ENCODE peak calls at places on chromosomes 2 and 18, in five cellular contexts. One of them, this sample, is unnamed.

GRCh38 chr2:190382851-190383250 is 25.3 kb upstream of the MFSD6 start:
- DNase-seq in suprapubic skin: no peak
- DNase-seq in A549: peak; percentile 40
- DNase-seq in transverse colon: no peak
- DNase-seq in ovary: no peak
- DNase-seq in this sample: peak; percentile 30

GRCh38 chr2:159083601-159084000 is 115.2 kb downstream of the TANC1 start:
- DNase-seq in A549: no peak
- DNase-seq in transverse colon: no peak
- DNase-seq in suprapubic skin: no peak
- DNase-seq in ovary: no peak
- DNase-seq in this sample: no peak

GRCh38 chr2:102950547-102950946 is 188.7 kb downstream of the TMEM182 start:
- DNase-seq in transverse colon: no peak
- DNase-seq in ovary: no peak
- DNase-seq in suprapubic skin: no peak
- DNase-seq in A549: no peak
- DNase-seq in this sample: no peak

GRCh38 chr2:45009928-45010705 is 865 bp upstream of the SIX2 start:
- DNase-seq in suprapubic skin: peak; percentile 88
- DNase-seq in transverse colon: peak; percentile 18
- DNase-seq in ovary: no peak
- DNase-seq in A549: peak; percentile 69
- DNase-seq in this sample: peak; percentile 85

GRCh38 chr2:161134547-161135518 is 25.4 kb upstream of the TANK start:
- DNase-seq in A549: no peak
- DNase-seq in transverse colon: no peak
- DNase-seq in ovary: peak; percentile 41
- DNase-seq in suprapubic skin: no peak
- DNase-seq in this sample: peak; percentile 16

GRCh38 chr2:171347591-171348032 is 86.2 kb downstream of the METTL8 start:
- DNase-seq in ovary: no peak
- DNase-seq in suprapubic skin: no peak
- DNase-seq in A549: no peak
- DNase-seq in transverse colon: no peak
- DNase-seq in this sample: no peak

GRCh38 chr2:237995036-237995435 is 28.2 kb downstream of the UBE2F start:
- DNase-seq in ovary: no peak
- DNase-seq in transverse colon: no peak
- DNase-seq in suprapubic skin: peak; percentile 4
- DNase-seq in A549: no peak
- DNase-seq in this sample: no peak

GRCh38 chr2:43159797-43160196 is 66.6 kb downstream of the ZFP36L2 start:
- DNase-seq in ovary: no peak
- DNase-seq in A549: no peak
- DNase-seq in transverse colon: no peak
- DNase-seq in suprapubic skin: no peak
- DNase-seq in this sample: no peak

GRCh38 chr18:78673516-78674321 is 305.9 kb upstream of the SALL3 start:
- DNase-seq in suprapubic skin: peak; percentile 59
- DNase-seq in A549: no peak
- DNase-seq in ovary: no peak
- DNase-seq in transverse colon: no peak
- DNase-seq in this sample: no peak

GRCh38 chr2:27914046-27914792 is 23.7 kb downstream of the BABAM2 start:
- DNase-seq in suprapubic skin: no peak
- DNase-seq in transverse colon: no peak
- DNase-seq in ovary: no peak
- DNase-seq in A549: no peak
- DNase-seq in this sample: no peak

GRCh38 chr2:159677654-159678053 is 34.7 kb upstream of the MARCHF7 start:
- DNase-seq in A549: no peak
- DNase-seq in transverse colon: no peak
- DNase-seq in suprapubic skin: no peak
- DNase-seq in ovary: no peak
- DNase-seq in this sample: peak; percentile 23

GRCh38 chr18:34598136-34598635 is 111.9 kb upstream of the DTNA start:
- DNase-seq in transverse colon: no peak
- DNase-seq in suprapubic skin: no peak
- DNase-seq in ovary: no peak
- DNase-seq in A549: no peak
- DNase-seq in this sample: no peak

GRCh38 chr2:207149253-207150213 is 16.2 kb downstream of the KLF7 start:
- DNase-seq in transverse colon: no peak
- DNase-seq in A549: no peak
- DNase-seq in suprapubic skin: no peak
- DNase-seq in ovary: no peak
- DNase-seq in this sample: no peak

GRCh38 chr2:195051401-195051800 is 605.6 kb upstream of the SLC39A10 start:
- DNase-seq in suprapubic skin: no peak
- DNase-seq in transverse colon: no peak
- DNase-seq in ovary: no peak
- DNase-seq in A549: no peak
- DNase-seq in this sample: no peak

GRCh38 chr18:72107647-72108046 is 436.5 kb downstream of the CBLN2 start:
- DNase-seq in ovary: no peak
- DNase-seq in transverse colon: no peak
- DNase-seq in A549: no peak
- DNase-seq in suprapubic skin: no peak
- DNase-seq in this sample: no peak

GRCh38 chr18:23405626-23406025 is 47.5 kb upstream of the RIOK3 start:
- DNase-seq in ovary: no peak
- DNase-seq in A549: no peak
- DNase-seq in suprapubic skin: no peak
- DNase-seq in transverse colon: no peak
- DNase-seq in this sample: no peak

GRCh38 chr2:44776924-44777480 is 164.5 kb upstream of the SIX3 start:
- DNase-seq in transverse colon: no peak
- DNase-seq in ovary: no peak
- DNase-seq in suprapubic skin: no peak
- DNase-seq in A549: no peak
- DNase-seq in this sample: no peak

GRCh38 chr2:69437751-69438154 is 518 bp upstream of the NFU1 start:
- DNase-seq in ovary: no peak
- DNase-seq in suprapubic skin: no peak
- DNase-seq in A549: no peak
- DNase-seq in transverse colon: peak; percentile 42
- DNase-seq in this sample: no peak

GRCh38 chr18:10563886-10564285 is 38.1 kb downstream of the NAPG start:
- DNase-seq in A549: no peak
- DNase-seq in ovary: no peak
- DNase-seq in transverse colon: no peak
- DNase-seq in suprapubic skin: no peak
- DNase-seq in this sample: no peak

GRCh38 chr2:45441571-45441970 is 169.5 kb downstream of the SRBD1 start:
- DNase-seq in ovary: no peak
- DNase-seq in A549: no peak
- DNase-seq in transverse colon: no peak
- DNase-seq in suprapubic skin: no peak
- DNase-seq in this sample: no peak

GRCh38 chr2:8310557-8311455 is 371.1 kb upstream of the ID2 start:
- DNase-seq in A549: no peak
- DNase-seq in transverse colon: no peak
- DNase-seq in ovary: no peak
- DNase-seq in suprapubic skin: no peak
- DNase-seq in this sample: no peak

GRCh38 chr2:136502660-136503059 is 262.7 kb upstream of the THSD7B start:
- DNase-seq in transverse colon: no peak
- DNase-seq in suprapubic skin: no peak
- DNase-seq in ovary: no peak
- DNase-seq in A549: no peak
- DNase-seq in this sample: no peak

GRCh38 chr2:11661891-11662435 is 8.0 kb downstream of the NTSR2 start:
- DNase-seq in suprapubic skin: peak; percentile 64
- DNase-seq in transverse colon: no peak
- DNase-seq in ovary: no peak
- DNase-seq in A549: no peak
- DNase-seq in this sample: no peak

GRCh38 chr2:119901013-119901412 is 111.9 kb upstream of the EPB41L5 start:
- DNase-seq in transverse colon: no peak
- DNase-seq in suprapubic skin: no peak
- DNase-seq in ovary: no peak
- DNase-seq in A549: no peak
- DNase-seq in this sample: no peak

GRCh38 chr18:44805176-44805575 is 124.5 kb downstream of the SETBP1 start:
- DNase-seq in suprapubic skin: no peak
- DNase-seq in A549: no peak
- DNase-seq in transverse colon: no peak
- DNase-seq in ovary: no peak
- DNase-seq in this sample: no peak

GRCh38 chr18:44804033-44804432 is 123.3 kb downstream of the SETBP1 start:
- DNase-seq in A549: no peak
- DNase-seq in ovary: no peak
- DNase-seq in transverse colon: no peak
- DNase-seq in suprapubic skin: no peak
- DNase-seq in this sample: no peak

GRCh38 chr18:44801796-44802195 is 121.1 kb downstream of the SETBP1 start:
- DNase-seq in ovary: no peak
- DNase-seq in transverse colon: no peak
- DNase-seq in A549: no peak
- DNase-seq in suprapubic skin: no peak
- DNase-seq in this sample: no peak

GRCh38 chr18:44802508-44802907 is 121.8 kb downstream of the SETBP1 start:
- DNase-seq in ovary: no peak
- DNase-seq in suprapubic skin: no peak
- DNase-seq in A549: no peak
- DNase-seq in transverse colon: no peak
- DNase-seq in this sample: no peak

DNA sequence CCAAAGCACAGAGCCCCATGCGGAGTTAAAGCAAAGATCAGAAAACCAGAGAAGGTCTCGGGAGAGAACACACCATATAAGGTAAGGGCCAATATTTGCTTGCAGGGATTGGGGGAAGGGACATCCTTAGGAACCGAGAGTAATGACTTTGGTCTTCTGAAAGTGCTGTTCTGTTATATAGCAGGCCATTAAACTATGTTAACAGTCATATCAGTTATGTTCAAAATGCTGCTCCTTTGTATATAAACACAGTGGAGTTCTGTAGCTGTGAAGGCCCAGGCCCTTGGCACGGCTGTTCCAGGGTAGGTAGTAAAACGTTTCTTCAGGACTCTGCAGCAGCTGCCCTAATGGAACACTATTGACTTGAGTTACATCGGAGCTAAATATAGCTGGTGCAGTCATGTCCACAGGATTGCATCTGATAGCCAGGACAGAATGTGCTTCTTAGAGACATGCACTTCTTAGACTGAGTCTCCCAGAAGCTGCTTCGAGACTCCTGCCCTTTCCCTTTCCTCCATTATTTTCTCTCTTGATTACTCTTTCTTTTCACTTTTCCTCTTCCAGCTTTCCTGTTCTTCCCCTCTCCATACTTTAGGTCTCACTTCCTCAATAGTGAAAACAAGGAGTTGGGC is 122.4 kb downstream of the SETBP1 start:
- DNase-seq in suprapubic skin: no peak
- DNase-seq in ovary: peak; percentile 52
- DNase-seq in transverse colon: peak; percentile 86
- DNase-seq in A549: no peak
- DNase-seq in this sample: no peak
- H3K4me3 ChIP-seq in suprapubic skin: no peak overlapping the region
- H3K4me3 ChIP-seq in ovary: no peak overlapping the region
- H3K4me3 ChIP-seq in transverse colon: no peak overlapping the region
- H3K4me3 ChIP-seq in A549: no peak overlapping the region
- H3K4me3 ChIP-seq in this sample: no peak overlapping the region

DNA sequence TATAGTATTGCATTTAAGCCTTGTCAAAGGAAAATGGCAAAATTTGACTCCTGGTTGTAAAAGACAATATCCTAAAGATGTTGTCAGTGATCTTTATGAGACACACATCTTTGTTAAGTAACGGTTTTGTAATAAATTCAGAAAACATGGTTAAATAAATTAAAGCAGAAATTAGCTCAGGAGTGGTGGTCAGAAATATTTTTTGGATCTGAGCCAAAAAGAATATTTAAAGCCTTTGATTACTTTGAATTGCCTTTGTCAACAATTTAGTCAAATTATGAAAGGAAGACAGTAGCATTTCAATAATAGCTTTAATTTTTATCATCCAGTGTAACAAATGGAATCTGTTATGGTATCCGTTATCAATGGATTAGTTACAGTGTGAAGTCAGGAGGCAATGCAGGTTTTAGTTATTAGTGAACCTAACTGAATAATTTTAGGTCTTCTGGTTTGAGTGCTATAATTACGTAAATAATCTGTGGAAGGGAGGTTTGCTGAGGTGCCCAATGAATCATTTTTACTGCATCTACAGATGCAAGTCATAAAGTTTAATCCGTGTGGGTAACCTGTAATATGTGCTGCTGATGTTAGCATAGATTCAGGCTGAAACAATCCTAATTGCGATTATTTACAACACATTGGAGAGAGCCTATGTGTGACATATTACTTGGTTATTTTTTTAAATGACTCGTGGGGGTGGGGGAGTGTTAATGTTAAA is 42.7 kb downstream of the SMAD4 start:
- DNase-seq in suprapubic skin: no peak
- DNase-seq in A549: no peak
- DNase-seq in transverse colon: no peak
- DNase-seq in ovary: no peak
- DNase-seq in this sample: no peak
- TF ChIP-seq CTCF in suprapubic skin: no peak
- TF ChIP-seq CTCF in A549: no peak
- TF ChIP-seq CTCF in transverse colon: no peak
- TF ChIP-seq CTCF in ovary: no peak
- TF ChIP-seq CTCF in this sample: no peak

GRCh38 chr2:54589038-54589339 is 132.9 kb downstream of the SPTBN1 start:
- DNase-seq in suprapubic skin: no peak
- DNase-seq in transverse colon: no peak
- DNase-seq in ovary: no peak
- DNase-seq in A549: no peak
- DNase-seq in this sample: no peak

GRCh38 chr2:54588244-54588899 is 132.2 kb downstream of the SPTBN1 start:
- DNase-seq in A549: no peak
- DNase-seq in ovary: no peak
- DNase-seq in suprapubic skin: no peak
- DNase-seq in transverse colon: no peak
- DNase-seq in this sample: no peak

GRCh38 chr2:54590216-54590961 is 133.1 kb upstream of the EML6 start:
- DNase-seq in ovary: no peak
- DNase-seq in transverse colon: no peak
- DNase-seq in A549: no peak
- DNase-seq in suprapubic skin: no peak
- DNase-seq in this sample: no peak

GRCh38 chr2:54591551-54591950 is 131.9 kb upstream of the EML6 start:
- DNase-seq in A549: no peak
- DNase-seq in ovary: no peak
- DNase-seq in transverse colon: no peak
- DNase-seq in suprapubic skin: no peak
- DNase-seq in this sample: no peak

GRCh38 chr2:54589340-54590215 is 133.5 kb downstream of the SPTBN1 start:
- DNase-seq in suprapubic skin: no peak
- DNase-seq in transverse colon: peak; percentile 55
- DNase-seq in ovary: no peak
- DNase-seq in A549: no peak
- DNase-seq in this sample: peak; percentile 46
- TF ChIP-seq EP300 in suprapubic skin: no peak
- TF ChIP-seq EP300 in transverse colon: no peak
- TF ChIP-seq EP300 in ovary: no peak
- TF ChIP-seq EP300 in A549: peak; percentile 25
- TF ChIP-seq EP300 in this sample: no peak

GRCh38 chr18:13826209-13826608 is 2.3 kb downstream of the MC5R start:
- DNase-seq in suprapubic skin: no peak
- DNase-seq in transverse colon: no peak
- DNase-seq in A549: no peak
- DNase-seq in ovary: no peak
- DNase-seq in this sample: no peak

GRCh38 chr18:13823707-13824395 is at the start of gene MC5R:
- DNase-seq in ovary: peak; percentile 73
- DNase-seq in transverse colon: peak; percentile 61
- DNase-seq in A549: peak; percentile 33
- DNase-seq in suprapubic skin: no peak
- DNase-seq in this sample: peak; percentile 92
- H3K4me3 ChIP-seq in ovary: peak within 1 kb of the TSS; percentile 26
- H3K4me3 ChIP-seq in transverse colon: no peak within 1 kb of the TSS
- H3K4me3 ChIP-seq in A549: peak within 1 kb of the TSS; percentile 38
- H3K4me3 ChIP-seq in suprapubic skin: peak within 1 kb of the TSS; percentile 49
- H3K4me3 ChIP-seq in this sample: peak within 1 kb of the TSS; percentile 46